ENCODE peak calls at places on chromosomes 12 and 14, in nine cellular contexts. One of them, this sample, is unnamed.

GRCh38 chr12:10291030-10291429 is 16.6 kb upstream of the KLRD1 start:
- DNase-seq in Panc1: no peak
- DNase-seq in sigmoid colon: no peak
- DNase-seq in breast epithelium: no peak
- DNase-seq in GM12878: no peak
- DNase-seq in HepG2: no peak
- DNase-seq in suprapubic skin: no peak
- DNase-seq in transverse colon: no peak
- DNase-seq in upper lobe of left lung: no peak
- DNase-seq in this sample: no peak

GRCh38 chr14:95018845-95019244 is 138.5 kb downstream of the DICER1 start:
- DNase-seq in HepG2: no peak
- DNase-seq in upper lobe of left lung: no peak
- DNase-seq in suprapubic skin: no peak
- DNase-seq in transverse colon: no peak
- DNase-seq in breast epithelium: no peak
- DNase-seq in GM12878: no peak
- DNase-seq in Panc1: no peak
- DNase-seq in sigmoid colon: no peak
- DNase-seq in this sample: no peak

GRCh38 chr14:94089479-94089878 is 8.4 kb downstream of the IFI27L1 start:
- DNase-seq in HepG2: no peak
- DNase-seq in transverse colon: no peak
- DNase-seq in sigmoid colon: no peak
- DNase-seq in breast epithelium: no peak
- DNase-seq in suprapubic skin: no peak
- DNase-seq in GM12878: no peak
- DNase-seq in upper lobe of left lung: no peak
- DNase-seq in Panc1: no peak
- DNase-seq in this sample: no peak

GRCh38 chr12:26197832-26198231 is 2.5 kb downstream of the SSPN start:
- DNase-seq in transverse colon: no peak
- DNase-seq in upper lobe of left lung: no peak
- DNase-seq in sigmoid colon: no peak
- DNase-seq in GM12878: no peak
- DNase-seq in Panc1: no peak
- DNase-seq in breast epithelium: no peak
- DNase-seq in HepG2: no peak
- DNase-seq in suprapubic skin: no peak
- DNase-seq in this sample: no peak

GRCh38 chr12:57218030-57218853 is 1.6 kb downstream of the NXPH4 start:
- DNase-seq in HepG2: no peak
- DNase-seq in Panc1: no peak
- DNase-seq in breast epithelium: no peak
- DNase-seq in suprapubic skin: no peak
- DNase-seq in GM12878: no peak
- DNase-seq in upper lobe of left lung: no peak
- DNase-seq in transverse colon: no peak
- DNase-seq in sigmoid colon: no peak
- DNase-seq in this sample: peak; percentile 67

GRCh38 chr12:12812163-12812562 is 983 bp upstream of the DDX47 start:
- DNase-seq in suprapubic skin: no peak
- DNase-seq in sigmoid colon: no peak
- DNase-seq in transverse colon: no peak
- DNase-seq in GM12878: no peak
- DNase-seq in upper lobe of left lung: no peak
- DNase-seq in breast epithelium: no peak
- DNase-seq in Panc1: no peak
- DNase-seq in HepG2: no peak
- DNase-seq in this sample: no peak

GRCh38 chr12:127108360-127109215 is 1158.4 kb upstream of the TMEM132C start:
- DNase-seq in breast epithelium: no peak
- DNase-seq in sigmoid colon: no peak
- DNase-seq in GM12878: no peak
- DNase-seq in upper lobe of left lung: no peak
- DNase-seq in suprapubic skin: peak; percentile 81
- DNase-seq in HepG2: peak; percentile 15
- DNase-seq in transverse colon: peak; percentile 44
- DNase-seq in Panc1: no peak
- DNase-seq in this sample: peak; percentile 13

GRCh38 chr14:75022655-75023054 is 19.9 kb downstream of the EIF2B2 start:
- DNase-seq in breast epithelium: no peak
- DNase-seq in upper lobe of left lung: no peak
- DNase-seq in Panc1: no peak
- DNase-seq in sigmoid colon: no peak
- DNase-seq in transverse colon: no peak
- DNase-seq in HepG2: peak; percentile 40
- DNase-seq in GM12878: no peak
- DNase-seq in suprapubic skin: no peak
- DNase-seq in this sample: no peak

GRCh38 chr12:4141344-4142270 is 132.0 kb upstream of the CCND2 start:
- DNase-seq in transverse colon: no peak
- DNase-seq in suprapubic skin: no peak
- DNase-seq in breast epithelium: no peak
- DNase-seq in HepG2: no peak
- DNase-seq in GM12878: no peak
- DNase-seq in upper lobe of left lung: no peak
- DNase-seq in sigmoid colon: no peak
- DNase-seq in Panc1: no peak
- DNase-seq in this sample: no peak

GRCh38 chr14:81066672-81067071 is 111.3 kb downstream of the TSHR start:
- DNase-seq in breast epithelium: no peak
- DNase-seq in GM12878: no peak
- DNase-seq in transverse colon: no peak
- DNase-seq in HepG2: no peak
- DNase-seq in sigmoid colon: no peak
- DNase-seq in Panc1: no peak
- DNase-seq in suprapubic skin: no peak
- DNase-seq in upper lobe of left lung: no peak
- DNase-seq in this sample: no peak

GRCh38 chr12:118958520-118958919 is 22.8 kb upstream of the SRRM4 start:
- DNase-seq in suprapubic skin: no peak
- DNase-seq in GM12878: no peak
- DNase-seq in Panc1: no peak
- DNase-seq in sigmoid colon: no peak
- DNase-seq in transverse colon: no peak
- DNase-seq in upper lobe of left lung: no peak
- DNase-seq in breast epithelium: no peak
- DNase-seq in HepG2: no peak
- DNase-seq in this sample: no peak

GRCh38 chr14:95529242-95529641 is 5.6 kb upstream of the GLRX5 start:
- DNase-seq in sigmoid colon: no peak
- DNase-seq in transverse colon: no peak
- DNase-seq in GM12878: no peak
- DNase-seq in upper lobe of left lung: no peak
- DNase-seq in HepG2: no peak
- DNase-seq in Panc1: no peak
- DNase-seq in breast epithelium: no peak
- DNase-seq in suprapubic skin: peak; percentile 26
- DNase-seq in this sample: no peak

GRCh38 chr12:12587878-12588277 is 23.8 kb upstream of the CREBL2 start:
- DNase-seq in breast epithelium: no peak
- DNase-seq in Panc1: no peak
- DNase-seq in transverse colon: no peak
- DNase-seq in HepG2: no peak
- DNase-seq in upper lobe of left lung: no peak
- DNase-seq in sigmoid colon: no peak
- DNase-seq in GM12878: no peak
- DNase-seq in suprapubic skin: no peak
- DNase-seq in this sample: no peak

GRCh38 chr14:52845079-52845478 is 53.7 kb upstream of the GNPNAT1 start:
- DNase-seq in breast epithelium: no peak
- DNase-seq in transverse colon: no peak
- DNase-seq in suprapubic skin: no peak
- DNase-seq in GM12878: no peak
- DNase-seq in upper lobe of left lung: no peak
- DNase-seq in Panc1: no peak
- DNase-seq in sigmoid colon: no peak
- DNase-seq in HepG2: no peak
- DNase-seq in this sample: no peak

GRCh38 chr12:57470286-57470969 is 9.2 kb downstream of the ARHGAP9 start:
- DNase-seq in breast epithelium: no peak
- DNase-seq in Panc1: no peak
- DNase-seq in GM12878: no peak
- DNase-seq in transverse colon: no peak
- DNase-seq in sigmoid colon: no peak
- DNase-seq in HepG2: no peak
- DNase-seq in suprapubic skin: no peak
- DNase-seq in upper lobe of left lung: no peak
- DNase-seq in this sample: no peak

GRCh38 chr12:111438501-111438900 is 32.8 kb downstream of the SH2B3 start:
- DNase-seq in upper lobe of left lung: peak; percentile 74
- DNase-seq in transverse colon: peak; percentile 63
- DNase-seq in suprapubic skin: no peak
- DNase-seq in Panc1: no peak
- DNase-seq in sigmoid colon: no peak
- DNase-seq in breast epithelium: no peak
- DNase-seq in GM12878: no peak
- DNase-seq in HepG2: no peak
- DNase-seq in this sample: no peak

GRCh38 chr14:30020271-30020670 is 92.6 kb upstream of the PRKD1 start:
- DNase-seq in transverse colon: no peak
- DNase-seq in breast epithelium: no peak
- DNase-seq in upper lobe of left lung: no peak
- DNase-seq in Panc1: no peak
- DNase-seq in suprapubic skin: no peak
- DNase-seq in HepG2: no peak
- DNase-seq in GM12878: no peak
- DNase-seq in sigmoid colon: no peak
- DNase-seq in this sample: no peak

GRCh38 chr12:42482086-42482819 is 107.3 kb downstream of the PRICKLE1 start:
- DNase-seq in Panc1: no peak
- DNase-seq in transverse colon: no peak
- DNase-seq in upper lobe of left lung: peak; percentile 63
- DNase-seq in GM12878: no peak
- DNase-seq in HepG2: peak; percentile 3
- DNase-seq in breast epithelium: peak; percentile 55
- DNase-seq in suprapubic skin: no peak
- DNase-seq in sigmoid colon: peak; percentile 66
- DNase-seq in this sample: peak; percentile 77

GRCh38 chr12:85373045-85373444 is 93.0 kb downstream of the ALX1 start:
- DNase-seq in GM12878: no peak
- DNase-seq in transverse colon: no peak
- DNase-seq in breast epithelium: no peak
- DNase-seq in Panc1: no peak
- DNase-seq in suprapubic skin: no peak
- DNase-seq in sigmoid colon: no peak
- DNase-seq in upper lobe of left lung: no peak
- DNase-seq in HepG2: no peak
- DNase-seq in this sample: no peak
- TF ChIP-seq POLR2AphosphoS5 in GM12878: no peak
- TF ChIP-seq POLR2AphosphoS5 in transverse colon: no peak
- TF ChIP-seq POLR2AphosphoS5 in breast epithelium: no peak
- TF ChIP-seq POLR2AphosphoS5 in Panc1: no peak
- TF ChIP-seq POLR2AphosphoS5 in suprapubic skin: no peak
- TF ChIP-seq POLR2AphosphoS5 in sigmoid colon: no peak
- TF ChIP-seq POLR2AphosphoS5 in upper lobe of left lung: no peak
- TF ChIP-seq POLR2AphosphoS5 in HepG2: no peak
- TF ChIP-seq POLR2AphosphoS5 in this sample: no peak

GRCh38 chr14:68667313-68667791 is 125.5 kb downstream of the ZFP36L1 start:
- DNase-seq in sigmoid colon: peak; percentile 53
- DNase-seq in GM12878: no peak
- DNase-seq in suprapubic skin: no peak
- DNase-seq in upper lobe of left lung: no peak
- DNase-seq in transverse colon: no peak
- DNase-seq in Panc1: no peak
- DNase-seq in breast epithelium: no peak
- DNase-seq in HepG2: no peak
- DNase-seq in this sample: peak; percentile 46
- H3K4me1 ChIP-seq in sigmoid colon: peaks cover 86% of the 10 kb centered on the region
- H3K4me1 ChIP-seq in GM12878: peaks cover 23% of the 10 kb centered on the region
- H3K4me1 ChIP-seq in suprapubic skin: peaks cover 69% of the 10 kb centered on the region
- H3K4me1 ChIP-seq in upper lobe of left lung: peaks cover 35% of the 10 kb centered on the region
- H3K4me1 ChIP-seq in transverse colon: peaks cover 66% of the 10 kb centered on the region
- H3K4me1 ChIP-seq in Panc1: no peaks in the 10 kb centered on the region
- H3K4me1 ChIP-seq in breast epithelium: peaks cover 38% of the 10 kb centered on the region
- H3K4me1 ChIP-seq in HepG2: peaks cover 35% of the 10 kb centered on the region
- H3K4me1 ChIP-seq in this sample: peaks cover 32% of the 10 kb centered on the region

DNA sequence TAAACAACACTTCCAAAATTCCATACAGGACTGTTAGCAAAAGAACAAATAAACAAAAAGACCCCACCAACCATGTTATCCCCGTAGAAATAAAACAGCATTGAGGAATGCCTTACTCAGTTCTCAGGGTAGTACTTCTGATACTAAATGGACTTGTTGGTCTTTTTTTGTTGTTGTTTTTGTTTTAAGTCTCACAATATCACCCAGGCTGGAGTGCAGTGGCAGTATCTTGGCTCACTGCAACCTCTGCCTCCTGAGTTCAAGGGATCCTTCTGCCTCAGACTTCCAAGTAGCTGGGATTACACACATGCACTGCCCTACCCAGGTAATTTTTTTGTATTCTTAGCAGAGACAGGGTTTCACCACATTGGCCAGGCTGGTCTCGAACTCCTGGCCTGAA is 17.1 kb downstream of the HNRNPC start:
- DNase-seq in GM12878: no peak
- DNase-seq in upper lobe of left lung: no peak
- DNase-seq in transverse colon: no peak
- DNase-seq in Panc1: no peak
- DNase-seq in HepG2: no peak
- DNase-seq in suprapubic skin: no peak
- DNase-seq in breast epithelium: no peak
- DNase-seq in sigmoid colon: no peak
- DNase-seq in this sample: no peak
- TF ChIP-seq POLR2AphosphoS5 in GM12878: peak; percentile 66
- TF ChIP-seq POLR2AphosphoS5 in upper lobe of left lung: no peak
- TF ChIP-seq POLR2AphosphoS5 in transverse colon: no peak
- TF ChIP-seq POLR2AphosphoS5 in Panc1: no peak
- TF ChIP-seq POLR2AphosphoS5 in HepG2: peak; percentile 43
- TF ChIP-seq POLR2AphosphoS5 in suprapubic skin: no peak
- TF ChIP-seq POLR2AphosphoS5 in breast epithelium: no peak
- TF ChIP-seq POLR2AphosphoS5 in sigmoid colon: no peak
- TF ChIP-seq POLR2AphosphoS5 in this sample: no peak

DNA sequence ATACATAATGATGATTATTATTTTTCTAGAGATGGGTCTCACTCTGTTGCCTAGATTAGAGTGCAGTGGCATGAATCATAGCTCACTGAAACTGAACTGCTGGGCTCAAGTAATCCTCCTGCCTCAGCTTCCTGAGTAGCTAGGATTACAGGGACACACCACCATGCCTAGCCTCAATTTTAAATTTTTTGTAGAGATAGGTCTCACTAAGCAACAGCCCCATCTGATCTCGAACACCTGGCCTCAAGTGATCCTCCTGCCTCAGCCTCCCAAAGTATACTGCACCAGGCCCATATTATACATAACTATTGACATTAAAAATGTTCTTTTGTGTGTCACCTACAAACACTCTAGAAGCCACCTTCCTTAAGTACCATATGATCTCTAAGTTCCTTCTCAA is 3.4 kb downstream of the TXNRD1 start:
- DNase-seq in GM12878: no peak
- DNase-seq in transverse colon: no peak
- DNase-seq in sigmoid colon: no peak
- DNase-seq in Panc1: no peak
- DNase-seq in HepG2: no peak
- DNase-seq in breast epithelium: no peak
- DNase-seq in upper lobe of left lung: no peak
- DNase-seq in suprapubic skin: no peak
- DNase-seq in this sample: no peak
- H3K4me1 ChIP-seq in GM12878: peaks cover 4% of the 10 kb centered on the region
- H3K4me1 ChIP-seq in transverse colon: peaks cover 31% of the 10 kb centered on the region
- H3K4me1 ChIP-seq in sigmoid colon: peaks cover 29% of the 10 kb centered on the region
- H3K4me1 ChIP-seq in Panc1: peaks cover 69% of the 10 kb centered on the region
- H3K4me1 ChIP-seq in HepG2: peaks cover 19% of the 10 kb centered on the region
- H3K4me1 ChIP-seq in breast epithelium: peaks cover 6% of the 10 kb centered on the region
- H3K4me1 ChIP-seq in upper lobe of left lung: peaks cover 41% of the 10 kb centered on the region
- H3K4me1 ChIP-seq in suprapubic skin: peaks cover 29% of the 10 kb centered on the region
- H3K4me1 ChIP-seq in this sample: peaks cover 7% of the 10 kb centered on the region

This sample was measured in prostate gland.